ENCODE peak calls at places on chromosomes 11 and 22, in eight cellular contexts. One of them, this sample, is unnamed.
A peak's percentile ranks its signal among the peaks of the same experiment; 100 is the strongest.

GRCh38 chr22:37816543-37817180 is 6.5 kb upstream of the GALR3 start:
- DNase-seq in NB4: no peak
- DNase-seq in stomach: no peak
- DNase-seq in heart left ventricle: no peak
- DNase-seq in sigmoid colon: no peak
- DNase-seq in tibial nerve: no peak
- DNase-seq in suprapubic skin: no peak
- DNase-seq in IMR-90: no peak
- DNase-seq in this sample: no peak

GRCh38 chr11:40306938-40307548 is 1152.4 kb downstream of the LRRC4C start:
- DNase-seq in IMR-90: peak; percentile 63
- DNase-seq in NB4: peak; percentile 56
- DNase-seq in heart left ventricle: no peak
- DNase-seq in tibial nerve: no peak
- DNase-seq in suprapubic skin: no peak
- DNase-seq in sigmoid colon: no peak
- DNase-seq in stomach: no peak
- DNase-seq in this sample: peak; percentile 15

GRCh38 chr11:110095554-110095953 is 2.4 kb downstream of the ZC3H12C start:
- DNase-seq in sigmoid colon: no peak
- DNase-seq in stomach: no peak
- DNase-seq in tibial nerve: no peak
- DNase-seq in suprapubic skin: no peak
- DNase-seq in IMR-90: no peak
- DNase-seq in heart left ventricle: no peak
- DNase-seq in NB4: no peak
- DNase-seq in this sample: no peak

GRCh38 chr22:33715221-33715620 is 205.1 kb downstream of the LARGE1 start:
- DNase-seq in tibial nerve: no peak
- DNase-seq in NB4: no peak
- DNase-seq in stomach: no peak
- DNase-seq in IMR-90: no peak
- DNase-seq in heart left ventricle: no peak
- DNase-seq in suprapubic skin: no peak
- DNase-seq in sigmoid colon: no peak
- DNase-seq in this sample: no peak

GRCh38 chr11:130478881-130479280 is 30.4 kb downstream of the ADAMTS15 start:
- DNase-seq in sigmoid colon: no peak
- DNase-seq in suprapubic skin: no peak
- DNase-seq in tibial nerve: no peak
- DNase-seq in stomach: no peak
- DNase-seq in IMR-90: peak; percentile 34
- DNase-seq in NB4: no peak
- DNase-seq in heart left ventricle: peak; percentile 27
- DNase-seq in this sample: no peak

GRCh38 chr22:18979957-18980356 is 43.9 kb upstream of the PRODH start:
- DNase-seq in tibial nerve: no peak
- DNase-seq in IMR-90: no peak
- DNase-seq in suprapubic skin: no peak
- DNase-seq in NB4: no peak
- DNase-seq in heart left ventricle: no peak
- DNase-seq in sigmoid colon: no peak
- DNase-seq in stomach: no peak
- DNase-seq in this sample: no peak

GRCh38 chr22:43878079-43878795 is 13.6 kb downstream of the PNPLA5 start:
- DNase-seq in NB4: no peak
- DNase-seq in stomach: no peak
- DNase-seq in tibial nerve: no peak
- DNase-seq in sigmoid colon: peak; percentile 21
- DNase-seq in suprapubic skin: no peak
- DNase-seq in IMR-90: peak; percentile 21
- DNase-seq in heart left ventricle: no peak
- DNase-seq in this sample: no peak

GRCh38 chr22:39301926-39302325 is 17.5 kb downstream of the RPL3 start:
- DNase-seq in IMR-90: no peak
- DNase-seq in tibial nerve: no peak
- DNase-seq in sigmoid colon: no peak
- DNase-seq in suprapubic skin: no peak
- DNase-seq in heart left ventricle: no peak
- DNase-seq in NB4: no peak
- DNase-seq in stomach: no peak
- DNase-seq in this sample: peak; percentile 32

GRCh38 chr11:68142028-68142412 is 20.8 kb upstream of the CHKA start:
- DNase-seq in suprapubic skin: no peak
- DNase-seq in heart left ventricle: no peak
- DNase-seq in tibial nerve: no peak
- DNase-seq in NB4: peak; percentile 94
- DNase-seq in IMR-90: no peak
- DNase-seq in stomach: peak; percentile 85
- DNase-seq in sigmoid colon: no peak
- DNase-seq in this sample: peak; percentile 23

GRCh38 chr11:8338138-8338537 is 74.5 kb upstream of the LMO1 start:
- DNase-seq in NB4: peak; percentile 36
- DNase-seq in tibial nerve: no peak
- DNase-seq in stomach: peak; percentile 58
- DNase-seq in IMR-90: peak; percentile 12
- DNase-seq in suprapubic skin: no peak
- DNase-seq in heart left ventricle: peak; percentile 46
- DNase-seq in sigmoid colon: no peak
- DNase-seq in this sample: peak; percentile 54

GRCh38 chr22:20125201-20126174 is 6.1 kb upstream of the ZDHHC8 start:
- DNase-seq in NB4: no peak
- DNase-seq in stomach: peak; percentile 40
- DNase-seq in tibial nerve: no peak
- DNase-seq in sigmoid colon: no peak
- DNase-seq in IMR-90: no peak
- DNase-seq in heart left ventricle: no peak
- DNase-seq in suprapubic skin: no peak
- DNase-seq in this sample: no peak

GRCh38 chr22:22910272-22911240 is 22.9 kb downstream of the IGLL5 start:
- DNase-seq in tibial nerve: no peak
- DNase-seq in stomach: no peak
- DNase-seq in NB4: no peak
- DNase-seq in IMR-90: no peak
- DNase-seq in sigmoid colon: no peak
- DNase-seq in heart left ventricle: no peak
- DNase-seq in suprapubic skin: no peak
- DNase-seq in this sample: no peak

GRCh38 chr22:17475318-17476212 is 87.7 kb upstream of the SLC25A18 start:
- DNase-seq in IMR-90: no peak
- DNase-seq in stomach: no peak
- DNase-seq in suprapubic skin: no peak
- DNase-seq in sigmoid colon: no peak
- DNase-seq in NB4: no peak
- DNase-seq in heart left ventricle: no peak
- DNase-seq in tibial nerve: no peak
- DNase-seq in this sample: no peak

GRCh38 chr22:49124588-49124987 is 703.1 kb downstream of the BRD1 start:
- DNase-seq in stomach: no peak
- DNase-seq in NB4: no peak
- DNase-seq in IMR-90: no peak
- DNase-seq in sigmoid colon: no peak
- DNase-seq in heart left ventricle: no peak
- DNase-seq in tibial nerve: no peak
- DNase-seq in suprapubic skin: no peak
- DNase-seq in this sample: no peak

GRCh38 chr22:42685941-42686666 is 34.6 kb downstream of the A4GALT start:
- DNase-seq in IMR-90: no peak
- DNase-seq in tibial nerve: no peak
- DNase-seq in NB4: no peak
- DNase-seq in heart left ventricle: peak; percentile 92
- DNase-seq in stomach: peak; percentile 49
- DNase-seq in suprapubic skin: no peak
- DNase-seq in sigmoid colon: peak; percentile 83
- DNase-seq in this sample: no peak

GRCh38 chr11:129738242-129738641 is 77.4 kb upstream of the TMEM45B start:
- DNase-seq in heart left ventricle: no peak
- DNase-seq in sigmoid colon: no peak
- DNase-seq in IMR-90: no peak
- DNase-seq in suprapubic skin: no peak
- DNase-seq in tibial nerve: no peak
- DNase-seq in stomach: no peak
- DNase-seq in NB4: no peak
- DNase-seq in this sample: no peak

GRCh38 chr11:44943118-44943517 is 7.6 kb downstream of the TP53I11 start:
- DNase-seq in tibial nerve: no peak
- DNase-seq in stomach: peak; percentile 44
- DNase-seq in suprapubic skin: no peak
- DNase-seq in sigmoid colon: no peak
- DNase-seq in NB4: peak; percentile 75
- DNase-seq in heart left ventricle: no peak
- DNase-seq in IMR-90: no peak
- DNase-seq in this sample: no peak

GRCh38 chr11:83641511-83641910 is 355.3 kb upstream of the CCDC90B start:
- DNase-seq in IMR-90: peak; percentile 6
- DNase-seq in heart left ventricle: peak; percentile 55
- DNase-seq in stomach: no peak
- DNase-seq in tibial nerve: peak; percentile 17
- DNase-seq in suprapubic skin: no peak
- DNase-seq in sigmoid colon: peak; percentile 77
- DNase-seq in NB4: no peak
- DNase-seq in this sample: no peak

GRCh38 chr11:35223429-35223828 is 84.5 kb downstream of the CD44 start:
- DNase-seq in suprapubic skin: no peak
- DNase-seq in sigmoid colon: peak; percentile 68
- DNase-seq in tibial nerve: no peak
- DNase-seq in IMR-90: peak; percentile 62
- DNase-seq in stomach: no peak
- DNase-seq in heart left ventricle: no peak
- DNase-seq in NB4: no peak
- DNase-seq in this sample: no peak
- TF ChIP-seq POLR2A in suprapubic skin: no peak
- TF ChIP-seq POLR2A in sigmoid colon: no peak
- TF ChIP-seq POLR2A in tibial nerve: no peak
- TF ChIP-seq POLR2A in IMR-90: no peak
- TF ChIP-seq POLR2A in stomach: no peak
- TF ChIP-seq POLR2A in heart left ventricle: no peak
- TF ChIP-seq POLR2A in NB4: no peak
- TF ChIP-seq POLR2A in this sample: no peak

GRCh38 chr11:49208006-49208721 is at the start of gene FOLH1:
- DNase-seq in suprapubic skin: no peak
- DNase-seq in heart left ventricle: peak; percentile 48
- DNase-seq in tibial nerve: no peak
- DNase-seq in stomach: no peak
- DNase-seq in IMR-90: no peak
- DNase-seq in NB4: no peak
- DNase-seq in sigmoid colon: peak; percentile 63
- DNase-seq in this sample: no peak

GRCh38 chr11:49202287-49202976 is 6.0 kb downstream of the FOLH1 start:
- DNase-seq in tibial nerve: no peak
- DNase-seq in stomach: no peak
- DNase-seq in sigmoid colon: no peak
- DNase-seq in NB4: no peak
- DNase-seq in IMR-90: no peak
- DNase-seq in suprapubic skin: no peak
- DNase-seq in heart left ventricle: no peak
- DNase-seq in this sample: no peak
- TF ChIP-seq POLR2A in tibial nerve: no peak
- TF ChIP-seq POLR2A in stomach: no peak
- TF ChIP-seq POLR2A in sigmoid colon: no peak
- TF ChIP-seq POLR2A in NB4: no peak
- TF ChIP-seq POLR2A in IMR-90: no peak
- TF ChIP-seq POLR2A in suprapubic skin: no peak
- TF ChIP-seq POLR2A in heart left ventricle: no peak
- TF ChIP-seq POLR2A in this sample: no peak

GRCh38 chr11:2901196-2901796 is 15.7 kb upstream of the CDKN1C start:
- DNase-seq in IMR-90: no peak
- DNase-seq in sigmoid colon: no peak
- DNase-seq in heart left ventricle: no peak
- DNase-seq in suprapubic skin: no peak
- DNase-seq in NB4: no peak
- DNase-seq in tibial nerve: no peak
- DNase-seq in stomach: no peak
- DNase-seq in this sample: no peak

GRCh38 chr11:2904153-2905052 is 18.8 kb upstream of the CDKN1C start:
- DNase-seq in IMR-90: no peak
- DNase-seq in sigmoid colon: no peak
- DNase-seq in stomach: peak; percentile 72
- DNase-seq in heart left ventricle: no peak
- DNase-seq in tibial nerve: no peak
- DNase-seq in suprapubic skin: no peak
- DNase-seq in NB4: no peak
- DNase-seq in this sample: no peak

GRCh38 chr11:2903672-2904011 is 18.1 kb upstream of the CDKN1C start:
- DNase-seq in suprapubic skin: no peak
- DNase-seq in sigmoid colon: no peak
- DNase-seq in IMR-90: no peak
- DNase-seq in NB4: no peak
- DNase-seq in stomach: no peak
- DNase-seq in tibial nerve: no peak
- DNase-seq in heart left ventricle: no peak
- DNase-seq in this sample: no peak

GRCh38 chr11:2902784-2903671 is 17.5 kb upstream of the CDKN1C start:
- DNase-seq in heart left ventricle: no peak
- DNase-seq in IMR-90: no peak
- DNase-seq in NB4: no peak
- DNase-seq in sigmoid colon: no peak
- DNase-seq in stomach: peak; percentile 66
- DNase-seq in tibial nerve: no peak
- DNase-seq in suprapubic skin: no peak
- DNase-seq in this sample: no peak

GRCh38 chr11:2901854-2902783 is 16.5 kb upstream of the CDKN1C start:
- DNase-seq in stomach: peak; percentile 97
- DNase-seq in heart left ventricle: peak; percentile 97
- DNase-seq in IMR-90: peak; percentile 87
- DNase-seq in NB4: peak; percentile 93
- DNase-seq in suprapubic skin: peak; percentile 99
- DNase-seq in sigmoid colon: peak; percentile 99
- DNase-seq in tibial nerve: peak; percentile 93
- DNase-seq in this sample: peak; percentile 91
- TF ChIP-seq POLR2A in stomach: no peak
- TF ChIP-seq POLR2A in heart left ventricle: no peak
- TF ChIP-seq POLR2A in IMR-90: no peak
- TF ChIP-seq POLR2A in NB4: peak; percentile 34
- TF ChIP-seq POLR2A in suprapubic skin: no peak
- TF ChIP-seq POLR2A in sigmoid colon: peak; percentile 69
- TF ChIP-seq POLR2A in tibial nerve: peak; percentile 44
- TF ChIP-seq POLR2A in this sample: peak; percentile 45

GRCh38 chr11:27216268-27217149 is 146.5 kb downstream of the CCDC34 start:
- DNase-seq in sigmoid colon: peak; percentile 86
- DNase-seq in heart left ventricle: peak; percentile 84
- DNase-seq in NB4: no peak
- DNase-seq in stomach: no peak
- DNase-seq in IMR-90: peak; percentile 75
- DNase-seq in tibial nerve: no peak
- DNase-seq in suprapubic skin: no peak
- DNase-seq in this sample: no peak
- TF ChIP-seq POLR2A in sigmoid colon: no peak
- TF ChIP-seq POLR2A in heart left ventricle: no peak
- TF ChIP-seq POLR2A in NB4: no peak
- TF ChIP-seq POLR2A in stomach: no peak
- TF ChIP-seq POLR2A in IMR-90: no peak
- TF ChIP-seq POLR2A in tibial nerve: no peak
- TF ChIP-seq POLR2A in suprapubic skin: no peak
- TF ChIP-seq POLR2A in this sample: no peak